ENCODE peak calls at places on chromosomes 11 and 22, in seven cellular contexts. B is ovary; M is activated naive CD4-positive, alpha-beta T cell treated with Interleukin-2 at 50 U/mL for 16 hours; C is WTC11; A is anterior cingulate cortex; T is nucleus accumbens; V is substantia nigra. O is an unnamed sample.

GRCh38 chr11:18061351-18061750 is 15.3 kb upstream of the TPH1 start:
- DNase-seq in B (no peak), M (no peak), C (no peak), A (no peak), T (no peak), V (no peak), O (no peak)

GRCh38 chr11:111435046-111435698 is 56.1 kb upstream of the POU2AF1 start:
- DNase-seq in B (no peak), M (no peak), C (no peak), A (no peak), T (no peak), V (no peak), O (no peak)

GRCh38 chr22:23237201-23237798 is 57.0 kb downstream of the BCR start:
- DNase-seq in B (peak), M (no peak), C (peak), A (peak), T (peak), V (peak), O (no peak)

GRCh38 chr11:106032861-106033260 is 10.8 kb upstream of the MSANTD4 start:
- DNase-seq in B (no peak), M (no peak), C (no peak), A (no peak), T (no peak), V (no peak), O (no peak)

GRCh38 chr11:33936745-33937612 is 45.1 kb upstream of the LMO2 start:
- DNase-seq in B (peak), M (no peak), C (no peak), A (no peak), T (no peak), V (no peak), O (no peak)

GRCh38 chr22:45671051-45671782 is 417 bp upstream of the ATXN10 start:
- DNase-seq in B (peak), M (no peak), C (peak), A (peak), T (peak), V (no peak), O (no peak)

GRCh38 chr11:115587718-115588342 is 83.6 kb upstream of the CADM1 start:
- DNase-seq in B (no peak), M (no peak), C (no peak), A (no peak), T (no peak), V (no peak), O (no peak)

GRCh38 chr11:88042238-88043032 is 132.8 kb downstream of the RAB38 start:
- DNase-seq in B (no peak), M (no peak), C (no peak), A (no peak), T (no peak), V (no peak), O (no peak)

GRCh38 chr22:48829908-48830307 is 997.8 kb downstream of the BRD1 start:
- DNase-seq in B (no peak), M (no peak), C (no peak), A (no peak), T (no peak), V (no peak), O (no peak)

GRCh38 chr11:126363706-126364245 is 8.3 kb downstream of the ST3GAL4 start:
- DNase-seq in B (no peak), M (no peak), C (no peak), A (peak), T (peak), V (peak), O (no peak)

GRCh38 chr11:17796154-17796553 is 61.6 kb downstream of the KCNC1 start:
- DNase-seq in B (no peak), M (no peak), C (no peak), A (no peak), T (no peak), V (no peak), O (no peak)

GRCh38 chr11:18726040-18726439 is at the start of gene IGSF22:
- DNase-seq in B (no peak), M (no peak), C (peak), A (no peak), T (no peak), V (no peak), O (no peak)

GRCh38 chr11:111793863-111794262 is 27.7 kb upstream of the PPP2R1B start:
- DNase-seq in B (no peak), M (no peak), C (no peak), A (no peak), T (no peak), V (no peak), O (no peak)

GRCh38 chr22:41619979-41620645 is 731 bp downstream of the DESI1 start:
- DNase-seq in B (peak), M (peak), C (peak), A (no peak), T (no peak), V (peak), O (peak)

GRCh38 chr22:20568502-20569058 is 61.2 kb downstream of the MED15 start:
- DNase-seq in B (no peak), M (no peak), C (no peak), A (no peak), T (no peak), V (no peak), O (no peak)

GRCh38 chr22:45308624-45309421 is 911 bp upstream of the FAM118A start:
- DNase-seq in B (peak), M (peak), C (no peak), A (no peak), T (no peak), V (no peak), O (no peak)

GRCh38 chr11:72735495-72736027 is 16.6 kb downstream of the ARAP1 start:
- DNase-seq in B (no peak), M (no peak), C (no peak), A (no peak), T (no peak), V (no peak), O (no peak)

GRCh38 chr11:4491878-4492606 is 9.6 kb downstream of the OR52K1 start:
- DNase-seq in B (no peak), M (no peak), C (no peak), A (no peak), T (no peak), V (no peak), O (no peak)

GRCh38 chr11:11416917-11417316 is 63.9 kb upstream of the CSNK2A3 start:
- DNase-seq in B (no peak), M (no peak), C (no peak), A (no peak), T (no peak), V (no peak), O (no peak)

GRCh38 chr22:48647051-48647450 is 1180.6 kb downstream of the BRD1 start:
- DNase-seq in B (no peak), M (no peak), C (no peak), A (no peak), T (no peak), V (no peak), O (no peak)

GRCh38 chr22:44537016-44537936 is 39.2 kb upstream of the RTL6 start:
- DNase-seq in B (no peak), M (no peak), C (no peak), A (no peak), T (no peak), V (no peak), O (no peak)

GRCh38 chr22:28129319-28129962 is 210.4 kb upstream of the PITPNB start:
- DNase-seq in B (no peak), M (no peak), C (no peak), A (no peak), T (no peak), V (no peak), O (no peak)

GRCh38 chr22:35729309-35729698 is 11.6 kb downstream of the APOL5 start:
- DNase-seq in B (no peak), M (no peak), C (no peak), A (no peak), T (no peak), V (no peak), O (no peak)

GRCh38 chr11:108253176-108253575 is 30.3 kb downstream of the ATM start:
- DNase-seq in B (no peak), M (no peak), C (no peak), A (no peak), T (no peak), V (no peak), O (no peak)

GRCh38 chr22:38097557-38098409 is 12.7 kb downstream of the BAIAP2L2 start:
- DNase-seq in B (no peak), M (no peak), C (peak), A (no peak), T (no peak), V (no peak), O (no peak)

GRCh38 chr11:125312812-125313211 is 148.3 kb downstream of the PKNOX2 start:
- DNase-seq in B (no peak), M (no peak), C (no peak), A (no peak), T (no peak), V (no peak), O (no peak)

GRCh38 chr22:20520093-20520511 is 12.7 kb downstream of the MED15 start:
- DNase-seq in B (no peak), M (no peak), C (no peak), A (no peak), T (no peak), V (no peak), O (no peak)

GRCh38 chr11:204587-205109 is 2.6 kb downstream of the BET1L start:
- DNase-seq in B (peak), M (peak), C (no peak), A (no peak), T (no peak), V (no peak), O (no peak)